ENCODE peak calls at places on chromosomes 11 and 22, in ten cellular contexts. One of them, this sample, is unnamed.

GRCh38 chr11:90241414-90241813 is 18.6 kb upstream of the CHORDC1 start:
- DNase-seq in breast epithelium: no peak
- DNase-seq in AG04450: no peak
- DNase-seq in stomach: no peak
- DNase-seq in OCI-LY7: no peak
- DNase-seq in tibial artery: no peak
- DNase-seq in gastrocnemius medialis: no peak
- DNase-seq in tibial nerve: no peak
- DNase-seq in uterus: no peak
- DNase-seq in neural progenitor cell: no peak
- DNase-seq in this sample: no peak

GRCh38 chr11:18243783-18244362 is 4.6 kb downstream of the SAA2 start:
- DNase-seq in neural progenitor cell: peak; percentile 80
- DNase-seq in stomach: peak; percentile 71
- DNase-seq in tibial artery: peak; percentile 42
- DNase-seq in tibial nerve: peak; percentile 63
- DNase-seq in gastrocnemius medialis: no peak
- DNase-seq in uterus: no peak
- DNase-seq in OCI-LY7: peak; percentile 81
- DNase-seq in breast epithelium: no peak
- DNase-seq in AG04450: peak; percentile 45
- DNase-seq in this sample: no peak

GRCh38 chr11:118878187-118878586 is 5.5 kb upstream of the CXCR5 start:
- DNase-seq in AG04450: no peak
- DNase-seq in breast epithelium: no peak
- DNase-seq in tibial artery: no peak
- DNase-seq in neural progenitor cell: no peak
- DNase-seq in uterus: no peak
- DNase-seq in tibial nerve: no peak
- DNase-seq in OCI-LY7: peak; percentile 50
- DNase-seq in gastrocnemius medialis: no peak
- DNase-seq in stomach: no peak
- DNase-seq in this sample: no peak

GRCh38 chr22:26751217-26751616 is 93.8 kb downstream of the MIAT start:
- DNase-seq in OCI-LY7: no peak
- DNase-seq in uterus: peak; percentile 22
- DNase-seq in stomach: no peak
- DNase-seq in gastrocnemius medialis: no peak
- DNase-seq in AG04450: no peak
- DNase-seq in tibial artery: no peak
- DNase-seq in neural progenitor cell: peak; percentile 97
- DNase-seq in breast epithelium: no peak
- DNase-seq in tibial nerve: no peak
- DNase-seq in this sample: no peak

GRCh38 chr11:57322881-57323467 is 1.8 kb downstream of the TNKS1BP1 start:
- DNase-seq in OCI-LY7: no peak
- DNase-seq in breast epithelium: no peak
- DNase-seq in stomach: no peak
- DNase-seq in neural progenitor cell: no peak
- DNase-seq in AG04450: no peak
- DNase-seq in uterus: no peak
- DNase-seq in gastrocnemius medialis: no peak
- DNase-seq in tibial nerve: no peak
- DNase-seq in tibial artery: no peak
- DNase-seq in this sample: no peak

GRCh38 chr11:33525789-33526188 is 174.8 kb downstream of the C11orf91 start:
- DNase-seq in breast epithelium: no peak
- DNase-seq in gastrocnemius medialis: no peak
- DNase-seq in tibial nerve: no peak
- DNase-seq in neural progenitor cell: no peak
- DNase-seq in OCI-LY7: peak; percentile 33
- DNase-seq in tibial artery: no peak
- DNase-seq in AG04450: no peak
- DNase-seq in uterus: no peak
- DNase-seq in stomach: no peak
- DNase-seq in this sample: no peak

GRCh38 chr11:2929880-2930704 is 872 bp upstream of the PHLDA2 start:
- DNase-seq in AG04450: peak; percentile 18
- DNase-seq in OCI-LY7: no peak
- DNase-seq in breast epithelium: no peak
- DNase-seq in tibial artery: peak; percentile 21
- DNase-seq in tibial nerve: no peak
- DNase-seq in stomach: peak; percentile 52
- DNase-seq in neural progenitor cell: peak; percentile 63
- DNase-seq in uterus: no peak
- DNase-seq in gastrocnemius medialis: no peak
- DNase-seq in this sample: no peak

GRCh38 chr11:120257346-120257745 is 17.4 kb downstream of the POU2F3 start:
- DNase-seq in gastrocnemius medialis: no peak
- DNase-seq in neural progenitor cell: no peak
- DNase-seq in stomach: no peak
- DNase-seq in uterus: no peak
- DNase-seq in tibial nerve: no peak
- DNase-seq in OCI-LY7: no peak
- DNase-seq in tibial artery: no peak
- DNase-seq in breast epithelium: no peak
- DNase-seq in AG04450: no peak
- DNase-seq in this sample: no peak

GRCh38 chr11:119727523-119728081 is 1.4 kb downstream of the NECTIN1 start:
- DNase-seq in stomach: peak; percentile 59
- DNase-seq in tibial nerve: no peak
- DNase-seq in breast epithelium: no peak
- DNase-seq in gastrocnemius medialis: no peak
- DNase-seq in OCI-LY7: peak; percentile 42
- DNase-seq in uterus: no peak
- DNase-seq in AG04450: no peak
- DNase-seq in tibial artery: no peak
- DNase-seq in neural progenitor cell: peak; percentile 95
- DNase-seq in this sample: no peak

GRCh38 chr11:14308114-14308896 is 50.7 kb downstream of the RRAS2 start:
- DNase-seq in AG04450: no peak
- DNase-seq in uterus: no peak
- DNase-seq in tibial artery: no peak
- DNase-seq in OCI-LY7: peak; percentile 39
- DNase-seq in breast epithelium: no peak
- DNase-seq in stomach: no peak
- DNase-seq in tibial nerve: no peak
- DNase-seq in neural progenitor cell: peak; percentile 53
- DNase-seq in gastrocnemius medialis: no peak
- DNase-seq in this sample: no peak

GRCh38 chr11:118002541-118003019 is 16.4 kb downstream of the IL10RA start:
- DNase-seq in neural progenitor cell: peak; percentile 86
- DNase-seq in uterus: peak; percentile 69
- DNase-seq in tibial nerve: no peak
- DNase-seq in OCI-LY7: no peak
- DNase-seq in gastrocnemius medialis: no peak
- DNase-seq in stomach: no peak
- DNase-seq in tibial artery: no peak
- DNase-seq in AG04450: no peak
- DNase-seq in breast epithelium: no peak
- DNase-seq in this sample: no peak

GRCh38 chr22:44530569-44530968 is 32.5 kb upstream of the RTL6 start:
- DNase-seq in neural progenitor cell: no peak
- DNase-seq in tibial artery: no peak
- DNase-seq in AG04450: no peak
- DNase-seq in gastrocnemius medialis: no peak
- DNase-seq in uterus: no peak
- DNase-seq in tibial nerve: no peak
- DNase-seq in breast epithelium: no peak
- DNase-seq in stomach: no peak
- DNase-seq in OCI-LY7: no peak
- DNase-seq in this sample: peak; percentile 19

GRCh38 chr11:106461839-106462545 is 384.5 kb downstream of the AASDHPPT start:
- DNase-seq in breast epithelium: no peak
- DNase-seq in AG04450: no peak
- DNase-seq in tibial artery: no peak
- DNase-seq in OCI-LY7: no peak
- DNase-seq in stomach: no peak
- DNase-seq in tibial nerve: no peak
- DNase-seq in uterus: no peak
- DNase-seq in gastrocnemius medialis: no peak
- DNase-seq in neural progenitor cell: peak; percentile 8
- DNase-seq in this sample: no peak

GRCh38 chr11:60918251-60918940 is 4.4 kb downstream of the TMEM109 start:
- DNase-seq in OCI-LY7: no peak
- DNase-seq in uterus: no peak
- DNase-seq in tibial artery: no peak
- DNase-seq in tibial nerve: no peak
- DNase-seq in breast epithelium: no peak
- DNase-seq in stomach: no peak
- DNase-seq in AG04450: no peak
- DNase-seq in neural progenitor cell: no peak
- DNase-seq in gastrocnemius medialis: peak; percentile 18
- DNase-seq in this sample: no peak

DNA sequence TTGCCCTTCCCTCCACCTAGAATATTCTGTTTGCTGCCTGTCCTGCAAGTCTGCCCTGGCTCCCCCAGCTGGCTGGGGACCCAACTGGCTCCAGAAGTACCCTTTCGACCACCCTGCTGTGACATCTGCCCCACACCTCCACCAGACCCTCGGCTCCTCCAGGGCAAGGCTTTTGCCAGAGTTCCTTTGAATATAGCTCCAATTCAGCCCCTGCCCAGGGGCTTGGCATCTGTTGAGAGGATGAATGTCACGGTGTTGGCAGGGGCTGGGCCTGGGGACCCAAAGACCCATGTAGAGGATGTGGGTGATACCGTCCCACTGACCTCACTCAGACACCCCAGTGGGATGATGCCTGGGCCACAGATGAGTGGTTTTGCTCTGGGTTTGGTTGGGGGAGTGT is 4.0 kb downstream of the NLRP6 start:
- DNase-seq in AG04450: no peak
- DNase-seq in tibial artery: no peak
- DNase-seq in uterus: peak; percentile 6
- DNase-seq in breast epithelium: no peak
- DNase-seq in neural progenitor cell: no peak
- DNase-seq in tibial nerve: no peak
- DNase-seq in gastrocnemius medialis: no peak
- DNase-seq in stomach: no peak
- DNase-seq in OCI-LY7: no peak
- DNase-seq in this sample: peak; percentile 68
- H3K4me3 ChIP-seq in AG04450: no peak overlapping the region
- H3K4me3 ChIP-seq in tibial artery: no peak overlapping the region
- H3K4me3 ChIP-seq in uterus: no peak overlapping the region
- H3K4me3 ChIP-seq in breast epithelium: no peak overlapping the region
- H3K4me3 ChIP-seq in neural progenitor cell: no peak overlapping the region
- H3K4me3 ChIP-seq in tibial nerve: no peak overlapping the region
- H3K4me3 ChIP-seq in gastrocnemius medialis: no peak overlapping the region
- H3K4me3 ChIP-seq in stomach: no peak overlapping the region
- H3K4me3 ChIP-seq in OCI-LY7: no peak overlapping the region
- H3K4me3 ChIP-seq in this sample: no peak overlapping the region

DNA sequence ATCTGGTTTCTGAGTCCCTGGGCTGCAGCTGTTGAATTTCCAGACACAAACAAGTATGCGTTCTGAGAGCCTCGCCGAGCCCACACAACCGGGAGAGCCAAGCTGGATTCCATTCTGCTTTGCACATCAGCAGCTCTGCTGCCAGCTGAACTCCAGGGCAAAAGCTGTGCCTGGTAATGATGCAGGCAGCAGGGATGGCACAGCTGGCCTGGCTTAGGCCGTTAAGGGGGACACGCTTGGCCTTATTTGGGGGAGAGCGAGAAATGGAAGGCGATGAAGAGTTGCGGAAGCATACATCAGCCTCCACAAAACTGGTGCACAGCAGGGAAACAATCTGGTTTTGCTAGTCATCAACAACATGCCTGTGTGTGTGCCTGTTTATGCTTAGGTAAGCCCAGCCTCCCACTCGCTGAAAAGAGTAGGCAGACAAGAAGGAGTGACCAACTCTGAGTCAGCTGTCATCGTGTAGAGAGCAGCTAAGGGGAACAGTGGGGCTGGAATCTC is 25.1 kb downstream of the ADAMTS8 start:
- DNase-seq in OCI-LY7: no peak
- DNase-seq in gastrocnemius medialis: no peak
- DNase-seq in breast epithelium: peak; percentile 79
- DNase-seq in stomach: no peak
- DNase-seq in AG04450: peak; percentile 90
- DNase-seq in tibial nerve: no peak
- DNase-seq in uterus: peak; percentile 73
- DNase-seq in tibial artery: peak; percentile 57
- DNase-seq in neural progenitor cell: no peak
- DNase-seq in this sample: peak; percentile 93
- H3K27ac ChIP-seq in OCI-LY7: no peak overlapping the region
- H3K27ac ChIP-seq in gastrocnemius medialis: no peak overlapping the region
- H3K27ac ChIP-seq in breast epithelium: peak overlapping the region; percentile 80
- H3K27ac ChIP-seq in stomach: no peak overlapping the region
- H3K27ac ChIP-seq in AG04450: peak overlapping the region; percentile 97
- H3K27ac ChIP-seq in tibial nerve: peak overlapping the region; percentile 55
- H3K27ac ChIP-seq in uterus: peak overlapping the region; percentile 77
- H3K27ac ChIP-seq in tibial artery: peak overlapping the region; percentile 62
- H3K27ac ChIP-seq in neural progenitor cell: no peak overlapping the region
- H3K27ac ChIP-seq in this sample: peak overlapping the region; percentile 81

DNA sequence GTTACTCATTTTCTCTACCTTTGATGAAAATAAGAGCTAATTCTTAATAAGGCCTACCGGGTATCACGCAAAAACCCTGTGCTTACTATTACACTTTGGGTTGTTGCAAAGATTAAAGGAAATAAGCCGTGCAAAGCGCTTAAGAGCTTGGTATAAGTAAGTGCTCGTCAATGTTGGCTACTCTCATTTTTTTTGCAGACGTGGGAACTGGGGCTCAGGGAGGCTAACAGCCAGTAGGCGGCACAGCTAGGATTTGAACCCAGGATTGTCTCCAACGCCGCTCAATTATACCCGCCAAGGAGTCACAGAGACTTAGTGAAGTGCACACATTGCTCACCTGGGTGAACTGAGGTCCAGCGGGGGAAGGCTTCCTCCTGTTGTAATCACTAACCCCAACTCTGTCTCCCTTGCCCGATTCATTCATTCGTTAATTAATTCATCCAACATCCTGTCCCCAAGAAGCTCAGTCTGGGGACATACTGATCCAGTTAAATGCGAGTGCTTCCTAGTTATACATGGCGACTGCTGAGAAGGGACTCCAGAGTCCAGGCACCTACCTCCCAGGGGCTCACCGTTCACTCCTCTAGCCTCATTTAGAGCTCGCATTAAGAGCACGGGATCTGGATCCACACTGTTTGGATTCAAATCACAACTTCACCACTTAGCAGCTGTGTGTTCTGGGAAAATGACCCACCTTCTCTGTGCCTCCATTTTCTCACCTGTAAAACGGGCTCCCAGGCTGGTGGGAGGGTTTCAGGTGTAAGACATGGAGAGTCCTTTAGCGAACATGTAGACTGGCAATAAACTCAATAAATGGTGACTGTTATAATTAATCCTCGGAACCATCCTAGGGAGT is 869 bp upstream of the MTFP1 start:
- DNase-seq in uterus: no peak
- DNase-seq in stomach: no peak
- DNase-seq in tibial artery: no peak
- DNase-seq in tibial nerve: peak; percentile 15
- DNase-seq in breast epithelium: no peak
- DNase-seq in neural progenitor cell: peak; percentile 57
- DNase-seq in OCI-LY7: peak; percentile 44
- DNase-seq in gastrocnemius medialis: no peak
- DNase-seq in AG04450: no peak
- DNase-seq in this sample: no peak
- TF ChIP-seq CTCF in uterus: no peak
- TF ChIP-seq CTCF in stomach: no peak
- TF ChIP-seq CTCF in tibial artery: no peak
- TF ChIP-seq CTCF in tibial nerve: no peak
- TF ChIP-seq CTCF in breast epithelium: no peak
- TF ChIP-seq CTCF in neural progenitor cell: no peak
- TF ChIP-seq CTCF in OCI-LY7: peak; percentile 38
- TF ChIP-seq CTCF in gastrocnemius medialis: no peak
- TF ChIP-seq CTCF in AG04450: no peak
- TF ChIP-seq CTCF in this sample: no peak

GRCh38 chr11:34696876-34697275 is 76.0 kb downstream of the EHF start:
- DNase-seq in stomach: no peak
- DNase-seq in uterus: no peak
- DNase-seq in neural progenitor cell: no peak
- DNase-seq in breast epithelium: no peak
- DNase-seq in OCI-LY7: no peak
- DNase-seq in AG04450: no peak
- DNase-seq in gastrocnemius medialis: no peak
- DNase-seq in tibial nerve: no peak
- DNase-seq in tibial artery: no peak
- DNase-seq in this sample: no peak
- H3K4me3 ChIP-seq in stomach: no peak overlapping the region
- H3K4me3 ChIP-seq in uterus: no peak overlapping the region
- H3K4me3 ChIP-seq in neural progenitor cell: no peak overlapping the region
- H3K4me3 ChIP-seq in breast epithelium: no peak overlapping the region
- H3K4me3 ChIP-seq in OCI-LY7: no peak overlapping the region
- H3K4me3 ChIP-seq in AG04450: no peak overlapping the region
- H3K4me3 ChIP-seq in gastrocnemius medialis: no peak overlapping the region
- H3K4me3 ChIP-seq in tibial nerve: no peak overlapping the region
- H3K4me3 ChIP-seq in tibial artery: no peak overlapping the region
- H3K4me3 ChIP-seq in this sample: no peak overlapping the region

This sample was measured in coronary artery.